ENCODE peak calls at places on chromosomes 2 and 18, in five cellular contexts. L, D, B, P and X are unnamed samples.

GRCh38 chr2:23602113-23602512 is 217.1 kb downstream of the KLHL29 start:
- DNase-seq in L (no peak), D (no peak), B (no peak), P (no peak), X (no peak)

GRCh38 chr2:188131281-188131680 is 160.4 kb upstream of the GULP1 start:
- DNase-seq in L (no peak), D (no peak), B (no peak), P (no peak), X (no peak)

GRCh38 chr2:241815477-241816430 is 6.8 kb downstream of the NEU4 start:
- DNase-seq in L (no peak), D (no peak), B (peak; percentile 20), P (peak; percentile 17), X (no peak)

GRCh38 chr2:119263656-119264055 is 40.0 kb downstream of the STEAP3 start:
- DNase-seq in L (no peak), D (no peak), B (no peak), P (no peak), X (no peak)

GRCh38 chr2:105718846-105719432 is 25.8 kb upstream of the NCK2 start:
- DNase-seq in L (no peak), D (no peak), B (no peak), P (no peak), X (no peak)

GRCh38 chr2:239801404-239802100 is 223.6 kb downstream of the NDUFA10 start:
- DNase-seq in L (no peak), D (peak; percentile 35), B (no peak), P (no peak), X (no peak)

GRCh38 chr2:167961536-167961935 is 285.9 kb downstream of the STK39 start:
- DNase-seq in L (no peak), D (no peak), B (no peak), P (no peak), X (no peak)

GRCh38 chr2:230721712-230722111 is 9.1 kb downstream of the CAB39 start:
- DNase-seq in L (no peak), D (no peak), B (no peak), P (no peak), X (peak; percentile 28)

GRCh38 chr2:231926761-231927565 is 767 bp upstream of the NPPC start:
- DNase-seq in L (peak; percentile 21), D (peak; percentile 58), B (no peak), P (no peak), X (no peak)

GRCh38 chr2:38260469-38260868 is 116.6 kb downstream of the ATL2 start:
- DNase-seq in L (no peak), D (no peak), B (no peak), P (no peak), X (no peak)

GRCh38 chr2:232843860-232844259 is 26.2 kb upstream of the SNORC start:
- DNase-seq in L (no peak), D (no peak), B (no peak), P (no peak), X (no peak)

GRCh38 chr2:173130521-173131467 is 55.1 kb downstream of the MAP3K20 start:
- DNase-seq in L (no peak), D (no peak), B (no peak), P (no peak), X (no peak)

GRCh38 chr2:134718956-134719814 is at the start of gene TMEM163:
- DNase-seq in L (no peak), D (no peak), B (peak; percentile 41), P (no peak), X (no peak)

GRCh38 chr18:42182728-42183700 is 228.0 kb downstream of the PIK3C3 start:
- DNase-seq in L (no peak), D (no peak), B (no peak), P (no peak), X (no peak)

GRCh38 chr2:138829326-138829725 is 49.1 kb upstream of the NXPH2 start:
- DNase-seq in L (peak; percentile 4), D (no peak), B (no peak), P (no peak), X (peak; percentile 1)

GRCh38 chr2:45669109-45669508 is 17.6 kb downstream of the PRKCE start:
- DNase-seq in L (no peak), D (no peak), B (no peak), P (no peak), X (no peak)

GRCh38 chr18:72543362-72544055 is 633 bp downstream of the CBLN2 start:
- DNase-seq in L (no peak), D (no peak), B (peak; percentile 10), P (no peak), X (no peak)

GRCh38 chr2:169649278-169649677 is 44.9 kb downstream of the CFAP210 start:
- DNase-seq in L (no peak), D (no peak), B (no peak), P (no peak), X (no peak)

GRCh38 chr2:3356799-3357198 is 20.8 kb downstream of the EIPR1 start:
- DNase-seq in L (no peak), D (no peak), B (no peak), P (no peak), X (no peak)

GRCh38 chr2:8659092-8659734 is 22.6 kb upstream of the ID2 start:
- DNase-seq in L (no peak), D (no peak), B (no peak), P (no peak), X (no peak)

GRCh38 chr18:6482198-6482977 is 67.7 kb upstream of the L3MBTL4 start:
- DNase-seq in L (peak; percentile 10), D (peak; percentile 84), B (peak; percentile 52), P (peak; percentile 28), X (no peak)

GRCh38 chr18:55152801-55153200 is 193.5 kb upstream of the CCDC68 start:
- DNase-seq in L (no peak), D (no peak), B (no peak), P (no peak), X (no peak)

GRCh38 chr2:96253006-96253405 is 12.8 kb downstream of the TMEM127 start:
- DNase-seq in L (no peak), D (no peak), B (no peak), P (no peak), X (no peak)

GRCh38 chr2:126946323-126947089 is 47.8 kb downstream of the TEX51 start:
- DNase-seq in L (no peak), D (no peak), B (no peak), P (no peak), X (no peak)

GRCh38 chr18:54222922-54223567 is 1.4 kb downstream of the MBD2 start:
- DNase-seq in L (no peak), D (no peak), B (no peak), P (peak; percentile 23), X (peak; percentile 67)

GRCh38 chr18:36809590-36810381 is 19.0 kb downstream of the TPGS2 start:
- DNase-seq in L (peak; percentile 19), D (no peak), B (peak; percentile 31), P (no peak), X (no peak)